ENCODE peak calls at places on chromosome 22, in eight cellular contexts. X is skeletal muscle cell; E is activated naive CD4-positive, alpha-beta T cell; J is astrocyte; R is AG09309; W is A172; A is stimulated activated CD4-positive, alpha-beta T cell treated with anti-CD3 and anti-CD28 coated beads, Interleukin-4, amount 100 ng/mL, for 1 hour; L is AML-193. I is an unnamed sample.

GRCh38 chr22:30167327-30167726 is 79.2 kb downstream of the LIF start:
- DNase-seq in X (no peak), E (no peak), J (no peak), R (no peak), W (no peak), A (no peak), L (no peak), I (no peak)

GRCh38 chr22:30871391-30872281 is 96.9 kb downstream of the MORC2 start:
- DNase-seq in X (no peak), E (no peak), J (no peak), R (no peak), W (no peak), A (no peak), L (no peak), I (peak; percentile 42)

GRCh38 chr22:23180893-23181762 is 819 bp downstream of the BCR start:
- DNase-seq in X (no peak), E (no peak), J (no peak), R (no peak), W (no peak), A (peak; percentile 16), L (no peak), I (peak; percentile 82)

GRCh38 chr22:31692186-31692886 is 30.3 kb upstream of the PISD start:
- DNase-seq in X (peak; percentile 50), E (no peak), J (peak; percentile 52), R (no peak), W (peak; percentile 11), A (no peak), L (peak; percentile 50), I (no peak)

GRCh38 chr22:48891688-48892380 is 935.8 kb downstream of the BRD1 start:
- DNase-seq in X (no peak), E (no peak), J (no peak), R (no peak), W (no peak), A (no peak), L (no peak), I (no peak)

GRCh38 chr22:37629928-37630327 is 9.5 kb upstream of the SH3BP1 start:
- DNase-seq in X (no peak), E (no peak), J (no peak), R (no peak), W (no peak), A (no peak), L (no peak), I (no peak)

GRCh38 chr22:49760280-49760629 is 67.4 kb downstream of the BRD1 start:
- DNase-seq in X (no peak), E (no peak), J (no peak), R (no peak), W (no peak), A (no peak), L (no peak), I (no peak)

GRCh38 chr22:25514436-25514835 is 50.0 kb upstream of the GRK3 start:
- DNase-seq in X (no peak), E (no peak), J (no peak), R (no peak), W (peak; percentile 18), A (no peak), L (no peak), I (no peak)

GRCh38 chr22:32723632-32724031 is 77.9 kb upstream of the TIMP3 start:
- DNase-seq in X (peak; percentile 84), E (no peak), J (peak; percentile 96), R (peak; percentile 80), W (peak; percentile 77), A (peak; percentile 33), L (peak; percentile 94), I (peak; percentile 94)

GRCh38 chr22:48186121-48186790 is 1423.8 kb downstream of the TBC1D22A start:
- DNase-seq in X (no peak), E (no peak), J (no peak), R (no peak), W (no peak), A (no peak), L (no peak), I (no peak)

GRCh38 chr22:49705631-49706352 is 121.9 kb downstream of the BRD1 start:
- DNase-seq in X (no peak), E (no peak), J (no peak), R (no peak), W (no peak), A (no peak), L (no peak), I (no peak)

GRCh38 chr22:40479887-40480538 is 109.6 kb downstream of the SGSM3 start:
- DNase-seq in X (no peak), E (no peak), J (no peak), R (no peak), W (no peak), A (no peak), L (no peak), I (no peak)

GRCh38 chr22:47163876-47164513 is 401.5 kb downstream of the TBC1D22A start:
- DNase-seq in X (no peak), E (no peak), J (no peak), R (no peak), W (no peak), A (no peak), L (no peak), I (peak; percentile 76)

GRCh38 chr22:40391417-40391816 is 21.0 kb downstream of the SGSM3 start:
- DNase-seq in X (no peak), E (no peak), J (no peak), R (no peak), W (no peak), A (no peak), L (no peak), I (no peak)

GRCh38 chr22:33568934-33569496 is 351.3 kb downstream of the LARGE1 start:
- DNase-seq in X (no peak), E (no peak), J (no peak), R (no peak), W (no peak), A (no peak), L (no peak), I (no peak)

GRCh38 chr22:37765498-37765897 is 42.2 kb upstream of the GCAT start:
- DNase-seq in X (no peak), E (no peak), J (no peak), R (no peak), W (no peak), A (no peak), L (no peak), I (no peak)

GRCh38 chr22:40178417-40179409 is 988 bp downstream of the TNRC6B start:
- DNase-seq in X (no peak), E (no peak), J (peak; percentile 71), R (no peak), W (no peak), A (peak; percentile 27), L (peak; percentile 14), I (no peak)

GRCh38 chr22:24741769-24742168 is 32.8 kb downstream of the PIWIL3 start:
- DNase-seq in X (no peak), E (no peak), J (no peak), R (no peak), W (no peak), A (no peak), L (no peak), I (no peak)

GRCh38 chr22:40161182-40161581 is 16.5 kb upstream of the TNRC6B start:
- DNase-seq in X (no peak), E (no peak), J (no peak), R (no peak), W (no peak), A (no peak), L (no peak), I (no peak)

GRCh38 chr22:49576241-49577141 is 251.2 kb downstream of the BRD1 start:
- DNase-seq in X (no peak), E (no peak), J (no peak), R (no peak), W (no peak), A (no peak), L (no peak), I (peak; percentile 70)

I was measured in kidney.